ENCODE peak calls at places on chromosomes 16 and 17, in four cellular contexts. F is right lobe of liver, W is GM12878, C is upper lobe of left lung. A is an unnamed sample.

GRCh38 chr16:81528258-81528657 is 83.7 kb downstream of the CMIP start:
- ATAC-seq in C (no peak), F (no peak), W (no peak), A (no peak)

GRCh38 chr16:66554021-66554420 is 1.6 kb downstream of the CKLF start:
- ATAC-seq in F (no peak), W (no peak), C (no peak), A (no peak)

GRCh38 chr17:69654981-69655581 is 240.6 kb downstream of the MAP2K6 start:
- ATAC-seq in C (peak), F (no peak), W (no peak), A (peak)

GRCh38 chr17:82376042-82376730 is 4.6 kb downstream of the UTS2R start:
- ATAC-seq in C (peak), W (no peak), F (peak), A (peak)

GRCh38 chr16:77918792-77919707 is 103.3 kb upstream of the CLEC3A start:
- ATAC-seq in F (peak), C (no peak), W (no peak), A (no peak)

GRCh38 chr16:48559462-48560211 is 50.3 kb downstream of the N4BP1 start:
- ATAC-seq in F (peak), W (no peak), C (no peak), A (no peak)

GRCh38 chr17:20284018-20284417 is 183.3 kb downstream of the LGALS9B start:
- ATAC-seq in C (no peak), W (no peak), F (no peak), A (no peak)

GRCh38 chr16:59296002-59296401 is 561.9 kb upstream of the GOT2 start:
- ATAC-seq in F (no peak), W (no peak), C (no peak), A (no peak)

GRCh38 chr17:44558349-44559287 is 1.3 kb downstream of the FZD2 start:
- ATAC-seq in C (no peak), F (no peak), W (no peak), A (no peak)

GRCh38 chr16:26614102-26614864 is 452.4 kb upstream of the C16orf82 start:
- ATAC-seq in W (no peak), F (peak), C (no peak), A (no peak)

GRCh38 chr17:13562271-13562800 is 39.4 kb downstream of the HS3ST3A1 start:
- ATAC-seq in F (no peak), C (peak), W (no peak), A (no peak)

GRCh38 chr17:69551212-69552010 is 136.9 kb downstream of the MAP2K6 start:
- ATAC-seq in C (no peak), F (no peak), W (peak), A (no peak)

GRCh38 chr16:15835136-15835878 is 21.5 kb downstream of the MYH11 start:
- ATAC-seq in F (no peak), C (no peak), W (peak), A (no peak)

DNA sequence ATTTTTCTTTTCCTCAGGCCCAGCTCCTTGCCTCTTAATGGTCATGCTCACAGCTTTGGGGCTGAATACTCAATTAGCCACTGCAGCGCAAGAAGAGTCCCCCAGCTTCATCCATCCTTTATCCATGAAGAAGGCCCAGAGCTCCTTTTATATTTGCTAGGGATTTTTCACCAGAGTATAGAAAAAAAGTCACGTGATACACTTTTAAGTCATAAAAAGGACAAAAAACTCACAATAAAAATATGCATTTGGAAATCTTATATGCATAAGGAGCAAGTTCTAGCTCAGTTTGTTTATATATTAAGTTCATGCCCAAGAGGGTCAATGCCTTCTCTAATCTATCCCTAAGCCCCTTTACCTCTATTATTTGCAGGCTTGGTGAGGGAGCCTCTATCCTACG is 254.1 kb downstream of the CA10 start:
- ATAC-seq in F (no peak), W (no peak), C (no peak), A (no peak)
- TF ChIP-seq POLR2A in F (no peak), W (no peak), C (no peak), A (no peak)

GRCh38 chr17:48795444-48796162 is 21.4 kb downstream of the TTLL6 start:
- ATAC-seq in C (no peak), F (peak), W (no peak), A (peak)
- TF ChIP-seq POLR2A in C (no peak), F (no peak), W (no peak), A (no peak)

DNA sequence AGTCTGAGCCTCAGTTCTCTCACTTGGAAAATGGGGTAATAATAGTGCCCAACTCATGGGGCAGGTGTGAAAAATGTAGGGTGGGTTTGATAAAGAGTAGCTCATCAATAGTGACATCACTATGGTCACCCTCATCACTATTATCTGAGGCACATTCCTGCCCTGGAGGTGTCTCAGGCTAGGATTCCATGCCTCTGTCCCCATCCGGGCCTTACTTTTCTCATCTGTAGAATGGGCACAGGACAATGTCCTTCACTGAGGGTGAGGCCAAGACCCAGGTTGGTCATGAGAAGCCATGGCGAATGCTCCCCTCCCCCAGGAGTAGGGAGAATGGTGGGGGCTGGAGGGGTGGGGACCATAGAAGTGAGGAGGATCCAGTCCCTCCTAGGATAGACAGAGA is 30.5 kb downstream of the MYO15A start:
- ATAC-seq in C (no peak), W (no peak), F (no peak), A (no peak)
- TF ChIP-seq POLR2A in C (no peak), W (no peak), F (no peak), A (no peak)

GRCh38 chr16:86602521-86602920 is 24.2 kb downstream of the FOXL1 start:
- ATAC-seq in C (no peak), W (no peak), F (no peak), A (no peak)

GRCh38 chr16:86598607-86599318 is 20.4 kb downstream of the FOXL1 start:
- ATAC-seq in W (no peak), F (no peak), C (no peak), A (no peak)

GRCh38 chr16:86597880-86598606 is 19.7 kb downstream of the FOXL1 start:
- ATAC-seq in C (no peak), W (no peak), F (no peak), A (no peak)

GRCh38 chr16:86604436-86605220 is 26.3 kb downstream of the FOXL1 start:
- ATAC-seq in W (peak), C (no peak), F (no peak), A (no peak)

DNA sequence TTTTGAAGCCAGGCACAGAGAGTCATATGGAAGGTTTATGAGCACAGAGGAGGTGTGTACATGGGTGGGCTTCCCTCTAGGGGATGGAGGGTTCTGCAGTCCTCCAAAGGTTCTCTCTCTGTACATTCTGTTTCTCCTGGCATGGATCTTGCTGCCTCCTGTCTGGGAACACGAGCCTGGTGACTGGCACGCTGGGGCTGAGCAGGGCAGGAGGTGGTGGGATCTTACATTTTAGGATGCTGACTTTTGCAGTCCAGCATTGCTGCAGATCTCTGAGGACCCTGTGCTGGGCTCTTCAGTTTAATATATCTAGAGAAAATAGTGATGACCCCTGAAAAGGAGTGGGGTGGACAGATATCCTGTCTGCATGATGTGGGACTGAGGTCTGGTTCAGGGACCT is 23.0 kb downstream of the FOXL1 start:
- ATAC-seq in C (no peak), W (no peak), F (no peak), A (no peak)
- TF ChIP-seq POLR2A in C (no peak), W (no peak), F (no peak), A (no peak)

GRCh38 chr16:79146-80054 is 1.4 kb downstream of the MPG start:
- ATAC-seq in C (no peak), F (no peak), W (no peak), A (no peak)

GRCh38 chr16:78444-79145 is 570 bp downstream of the MPG start:
- ATAC-seq in C (no peak), F (peak), W (peak), A (peak)

GRCh38 chr16:76535-77272 is 1.3 kb upstream of the MPG start:
- ATAC-seq in C (peak), F (peak), W (peak), A (peak)

GRCh38 chr16:77273-77806 is 685 bp upstream of the MPG start:
- ATAC-seq in W (peak), F (peak), C (peak), A (peak)

DNA sequence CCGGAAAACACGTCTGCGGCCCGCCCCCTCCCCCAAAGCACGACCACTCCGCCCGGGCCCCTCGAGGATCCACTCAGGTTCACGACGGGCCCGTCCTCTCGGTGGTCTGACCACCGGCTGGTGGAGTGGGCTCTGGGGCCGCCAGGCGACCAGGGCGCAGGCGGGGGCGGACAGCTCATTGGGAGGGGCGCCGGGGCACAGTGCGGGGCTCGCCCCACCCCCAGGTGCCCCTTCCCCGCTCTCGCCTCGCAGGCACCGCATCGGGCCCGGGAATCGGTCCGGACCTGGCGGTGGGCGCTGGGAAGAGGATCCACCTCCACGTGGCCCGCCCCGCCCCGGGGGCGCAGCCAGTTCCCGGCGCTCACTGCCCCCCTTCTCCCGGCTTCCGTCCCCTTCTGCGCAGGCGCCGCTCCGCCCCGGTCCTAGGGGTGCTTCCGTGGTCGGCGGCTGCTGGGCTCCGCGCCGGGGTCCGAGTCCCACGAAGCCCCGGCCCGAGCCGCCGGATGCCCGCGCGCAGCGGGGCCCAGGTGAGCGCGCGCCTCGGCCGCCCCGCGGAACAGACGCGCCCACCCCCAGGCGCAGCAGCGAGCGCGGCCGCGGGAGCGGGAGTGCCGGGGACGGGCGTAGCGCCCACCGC is at the start of gene MPG:
- ATAC-seq in F (peak), W (peak), C (peak), A (peak)
- TF ChIP-seq POLR2A in F (peak), W (peak), C (peak), A (peak)

GRCh38 chr17:2400474-2400866 is 390 bp downstream of the MNT start:
- ATAC-seq in W (peak), F (no peak), C (no peak), A (no peak)

GRCh38 chr17:2397247-2398171 is 3.4 kb downstream of the MNT start:
- ATAC-seq in F (no peak), W (no peak), C (no peak), A (no peak)

GRCh38 chr17:2399572-2400473 is 1.0 kb downstream of the MNT start:
- ATAC-seq in C (peak), W (peak), F (peak), A (peak)

GRCh38 chr17:2398188-2398587 is 2.7 kb downstream of the MNT start:
- ATAC-seq in W (no peak), C (no peak), F (no peak), A (no peak)

GRCh38 chr17:2398655-2399571 is 1.9 kb downstream of the MNT start:
- ATAC-seq in C (no peak), W (no peak), F (no peak), A (no peak)
- TF ChIP-seq POLR2A in C (no peak), W (peak), F (no peak), A (no peak)

DNA sequence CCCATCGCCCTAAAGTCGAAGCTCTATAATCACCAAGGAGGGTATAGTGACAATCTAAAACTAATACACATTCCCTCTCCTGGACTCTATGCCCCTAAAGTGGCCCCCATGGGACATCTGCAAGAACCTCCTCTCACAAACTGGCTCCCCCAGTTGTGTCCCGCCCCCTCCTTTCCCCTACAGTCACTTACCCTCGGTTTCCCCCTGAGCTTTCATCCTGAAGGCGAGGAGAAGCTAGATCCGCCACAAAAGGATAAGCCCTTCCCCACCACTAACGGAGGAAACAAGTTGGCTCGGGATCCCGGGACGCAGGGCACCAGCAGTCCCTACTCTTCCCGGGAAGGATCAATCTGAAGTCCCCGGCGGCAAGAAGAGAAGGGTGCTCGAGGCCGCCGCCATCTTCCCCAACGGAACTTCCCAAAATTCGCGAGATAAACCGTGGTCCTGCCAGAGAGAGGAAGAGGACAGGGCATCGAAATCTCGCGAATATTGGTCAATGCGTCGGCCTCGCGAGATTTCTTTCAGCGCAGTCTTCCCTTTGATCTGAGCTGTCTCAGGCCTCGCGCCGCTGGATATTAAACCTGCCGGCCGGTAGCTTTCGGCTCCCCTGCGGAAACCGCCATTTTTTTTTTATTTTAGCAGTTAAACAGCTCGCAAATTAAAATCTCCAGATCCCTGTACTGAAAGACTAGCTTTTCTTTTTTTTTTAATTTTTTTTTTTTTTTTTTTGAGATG is at the start of gene MED1:
- ATAC-seq in F (peak), C (peak), W (peak), A (peak)
- TF ChIP-seq POLR2A in F (peak), C (peak), W (peak), A (no peak)

DNA sequence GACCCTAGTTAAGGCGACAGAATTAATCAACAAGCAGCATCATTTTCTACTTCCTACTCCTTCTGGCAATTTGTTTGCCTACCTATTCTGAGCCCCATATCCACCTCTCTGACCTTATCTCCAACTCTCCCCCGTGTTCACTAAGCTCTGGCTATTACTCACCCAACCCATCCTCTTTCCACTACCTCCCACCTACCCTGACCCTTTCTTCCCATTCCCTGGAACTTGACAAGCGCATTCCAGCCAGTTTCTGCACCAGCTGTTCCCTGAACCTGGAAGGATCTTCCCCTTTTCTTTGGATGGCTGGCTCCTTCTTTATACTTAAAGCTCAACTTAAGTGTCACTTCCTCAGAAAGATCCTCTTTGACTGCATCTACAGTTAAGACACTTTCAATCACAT is 2.3 kb downstream of the DCUN1D3 start:
- ATAC-seq in W (no peak), C (no peak), F (no peak), A (no peak)
- TF ChIP-seq POLR2A in W (no peak), C (no peak), F (no peak), A (no peak)

GRCh38 chr16:50153648-50154368 is 702 bp downstream of the TENT4B start:
- ATAC-seq in W (peak), C (no peak), F (no peak), A (no peak)

GRCh38 chr16:50152386-50152806 is 710 bp upstream of the TENT4B start:
- ATAC-seq in F (peak), W (peak), C (peak), A (no peak)

GRCh38 chr16:50154369-50154947 is 1.4 kb downstream of the TENT4B start:
- ATAC-seq in C (no peak), W (no peak), F (peak), A (no peak)

GRCh38 chr16:50151744-50152143 is 1.4 kb upstream of the TENT4B start:
- ATAC-seq in F (no peak), W (no peak), C (no peak), A (no peak)

GRCh38 chr16:50152807-50153647 is at the start of gene TENT4B:
- ATAC-seq in F (peak), W (peak), C (peak), A (peak)
- TF ChIP-seq POLR2A in F (peak), W (peak), C (peak), A (peak)

GRCh38 chr17:80263253-80264047 is 2.8 kb downstream of the RNF213 start:
- ATAC-seq in F (peak), W (peak), C (peak), A (peak)
- TF ChIP-seq POLR2A in F (peak), W (peak), C (no peak), A (no peak)

A was measured in gastroesophageal sphincter.